ENCODE peak calls at places on chromosomes 4 and X, in four cellular contexts. One of them, this sample, is unnamed.
A peak's percentile ranks its signal among the peaks of the same experiment; 100 is the strongest.

GRCh38 chr4:108210989-108211725 is 42.4 kb upstream of the LEF1 start:
- DNase-seq in naive thymus-derived CD4-positive, alpha-beta T cell: no peak
- DNase-seq in psoas muscle: no peak
- DNase-seq in fibroblast of lung: peak; percentile 39
- DNase-seq in this sample: no peak

GRCh38 chr4:184812651-184813181 is 13.1 kb downstream of the ACSL1 start:
- DNase-seq in naive thymus-derived CD4-positive, alpha-beta T cell: no peak
- DNase-seq in psoas muscle: no peak
- DNase-seq in fibroblast of lung: peak; percentile 22
- DNase-seq in this sample: no peak

GRCh38 chr4:188534917-188535316 is 395.7 kb downstream of the TRIML1 start:
- DNase-seq in psoas muscle: no peak
- DNase-seq in fibroblast of lung: no peak
- DNase-seq in naive thymus-derived CD4-positive, alpha-beta T cell: no peak
- DNase-seq in this sample: no peak

GRCh38 chr4:1478766-1479355 is 72.6 kb upstream of the NKX1-1 start:
- DNase-seq in fibroblast of lung: no peak
- DNase-seq in psoas muscle: peak; percentile 40
- DNase-seq in naive thymus-derived CD4-positive, alpha-beta T cell: no peak
- DNase-seq in this sample: no peak

GRCh38 chrX:19684265-19684664 is 169.0 kb upstream of the MAP3K15 start:
- DNase-seq in psoas muscle: no peak
- DNase-seq in naive thymus-derived CD4-positive, alpha-beta T cell: no peak
- DNase-seq in fibroblast of lung: no peak
- DNase-seq in this sample: no peak

GRCh38 chr4:12458621-12459020 is 1025.5 kb downstream of the RAB28 start:
- DNase-seq in fibroblast of lung: no peak
- DNase-seq in naive thymus-derived CD4-positive, alpha-beta T cell: no peak
- DNase-seq in psoas muscle: no peak
- DNase-seq in this sample: no peak

GRCh38 chr4:30754021-30754420 is 33.9 kb downstream of the PCDH7 start:
- DNase-seq in naive thymus-derived CD4-positive, alpha-beta T cell: no peak
- DNase-seq in fibroblast of lung: peak; percentile 82
- DNase-seq in psoas muscle: no peak
- DNase-seq in this sample: no peak

GRCh38 chrX:117835034-117835433 is 281.6 kb downstream of the KLHL13 start:
- DNase-seq in fibroblast of lung: no peak
- DNase-seq in psoas muscle: no peak
- DNase-seq in naive thymus-derived CD4-positive, alpha-beta T cell: no peak
- DNase-seq in this sample: no peak

GRCh38 chr4:15443770-15444169 is 15.9 kb downstream of the C1QTNF7 start:
- DNase-seq in fibroblast of lung: no peak
- DNase-seq in psoas muscle: no peak
- DNase-seq in naive thymus-derived CD4-positive, alpha-beta T cell: no peak
- DNase-seq in this sample: no peak

GRCh38 chr4:47824844-47825243 is 13.0 kb downstream of the CORIN start:
- DNase-seq in psoas muscle: no peak
- DNase-seq in fibroblast of lung: no peak
- DNase-seq in naive thymus-derived CD4-positive, alpha-beta T cell: no peak
- DNase-seq in this sample: peak; percentile 73

GRCh38 chr4:18020671-18021469 is 685 bp downstream of the LCORL start:
- DNase-seq in naive thymus-derived CD4-positive, alpha-beta T cell: peak; percentile 36
- DNase-seq in psoas muscle: peak; percentile 77
- DNase-seq in fibroblast of lung: peak; percentile 88
- DNase-seq in this sample: peak; percentile 79

GRCh38 chrX:26747877-26748276 is 531.9 kb downstream of the MAGEB5 start:
- DNase-seq in psoas muscle: no peak
- DNase-seq in fibroblast of lung: no peak
- DNase-seq in naive thymus-derived CD4-positive, alpha-beta T cell: no peak
- DNase-seq in this sample: no peak

GRCh38 chr4:3486556-3487270 is 23.6 kb downstream of the DOK7 start:
- DNase-seq in naive thymus-derived CD4-positive, alpha-beta T cell: no peak
- DNase-seq in psoas muscle: no peak
- DNase-seq in fibroblast of lung: no peak
- DNase-seq in this sample: no peak

GRCh38 chrX:44971674-44972073 is 98.7 kb downstream of the KDM6A start:
- DNase-seq in psoas muscle: no peak
- DNase-seq in fibroblast of lung: no peak
- DNase-seq in naive thymus-derived CD4-positive, alpha-beta T cell: no peak
- DNase-seq in this sample: no peak

GRCh38 chrX:79524642-79525041 is 157.5 kb upstream of the ITM2A start:
- DNase-seq in psoas muscle: no peak
- DNase-seq in naive thymus-derived CD4-positive, alpha-beta T cell: no peak
- DNase-seq in fibroblast of lung: no peak
- DNase-seq in this sample: no peak

GRCh38 chr4:24569662-24570061 is 14.7 kb downstream of the DHX15 start:
- DNase-seq in fibroblast of lung: no peak
- DNase-seq in naive thymus-derived CD4-positive, alpha-beta T cell: no peak
- DNase-seq in psoas muscle: no peak
- DNase-seq in this sample: no peak

GRCh38 chrX:124383367-124383766 is 37.0 kb downstream of the SH2D1A start:
- DNase-seq in naive thymus-derived CD4-positive, alpha-beta T cell: no peak
- DNase-seq in fibroblast of lung: peak; percentile 0
- DNase-seq in psoas muscle: no peak
- DNase-seq in this sample: no peak

GRCh38 chr4:15006416-15007024 is 4.2 kb downstream of the CPEB2 start:
- DNase-seq in naive thymus-derived CD4-positive, alpha-beta T cell: peak; percentile 40
- DNase-seq in psoas muscle: no peak
- DNase-seq in fibroblast of lung: peak; percentile 19
- DNase-seq in this sample: no peak

GRCh38 chr4:38322709-38323108 is 341.3 kb upstream of the KLF3 start:
- DNase-seq in fibroblast of lung: peak; percentile 88
- DNase-seq in psoas muscle: peak; percentile 56
- DNase-seq in naive thymus-derived CD4-positive, alpha-beta T cell: no peak
- DNase-seq in this sample: peak; percentile 69

GRCh38 chrX:19544693-19545305 is 29.5 kb upstream of the MAP3K15 start:
- DNase-seq in fibroblast of lung: peak; percentile 42
- DNase-seq in psoas muscle: no peak
- DNase-seq in naive thymus-derived CD4-positive, alpha-beta T cell: peak; percentile 40
- DNase-seq in this sample: no peak

GRCh38 chr4:165016971-165017370 is 14.8 kb upstream of the TRIM60 start:
- DNase-seq in naive thymus-derived CD4-positive, alpha-beta T cell: no peak
- DNase-seq in psoas muscle: no peak
- DNase-seq in fibroblast of lung: no peak
- DNase-seq in this sample: no peak

GRCh38 chr4:176277162-176277904 is 8.3 kb upstream of the ASB5 start:
- DNase-seq in naive thymus-derived CD4-positive, alpha-beta T cell: no peak
- DNase-seq in psoas muscle: peak; percentile 78
- DNase-seq in fibroblast of lung: peak; percentile 60
- DNase-seq in this sample: peak; percentile 52

GRCh38 chr4:24890561-24890960 is 22.3 kb downstream of the CCDC149 start:
- DNase-seq in fibroblast of lung: no peak
- DNase-seq in naive thymus-derived CD4-positive, alpha-beta T cell: no peak
- DNase-seq in psoas muscle: no peak
- DNase-seq in this sample: no peak

GRCh38 chr4:5888222-5888701 is 4.6 kb downstream of the CRMP1 start:
- DNase-seq in fibroblast of lung: peak; percentile 32
- DNase-seq in naive thymus-derived CD4-positive, alpha-beta T cell: no peak
- DNase-seq in psoas muscle: no peak
- DNase-seq in this sample: no peak

GRCh38 chr4:90393215-90393614 is 266.0 kb downstream of the CCSER1 start:
- DNase-seq in psoas muscle: no peak
- DNase-seq in fibroblast of lung: no peak
- DNase-seq in naive thymus-derived CD4-positive, alpha-beta T cell: no peak
- DNase-seq in this sample: no peak

GRCh38 chrX:73850124-73851013 is 287.4 kb downstream of the CHIC1 start:
- DNase-seq in psoas muscle: peak; percentile 77
- DNase-seq in fibroblast of lung: peak; percentile 46
- DNase-seq in naive thymus-derived CD4-positive, alpha-beta T cell: no peak
- DNase-seq in this sample: no peak

GRCh38 chr4:76003620-76004019 is 3.7 kb downstream of the CXCL9 start:
- DNase-seq in fibroblast of lung: no peak
- DNase-seq in psoas muscle: no peak
- DNase-seq in naive thymus-derived CD4-positive, alpha-beta T cell: no peak
- DNase-seq in this sample: no peak

GRCh38 chrX:123975180-123975579 is 13.7 kb downstream of the STAG2 start:
- DNase-seq in psoas muscle: no peak
- DNase-seq in naive thymus-derived CD4-positive, alpha-beta T cell: no peak
- DNase-seq in fibroblast of lung: peak; percentile 82
- DNase-seq in this sample: no peak

GRCh38 chr4:182488886-182489285 is 245.7 kb downstream of the TENM3 start:
- DNase-seq in psoas muscle: no peak
- DNase-seq in naive thymus-derived CD4-positive, alpha-beta T cell: no peak
- DNase-seq in fibroblast of lung: no peak
- DNase-seq in this sample: no peak

GRCh38 chr4:123217676-123218075 is 178.9 kb upstream of the SPRY1 start:
- DNase-seq in psoas muscle: no peak
- DNase-seq in naive thymus-derived CD4-positive, alpha-beta T cell: no peak
- DNase-seq in fibroblast of lung: no peak
- DNase-seq in this sample: no peak

This sample was measured in Right ventricle myocardium superior.